ENCODE peak calls at places on chromosomes 3 and 15, in seven cellular contexts. One of them, this sample, is unnamed. For H3K36me3, the result is how much of the 10 kb centered on the place peaks cover.

GRCh38 chr3:123331651-123332050 is 117.2 kb downstream of the ADCY5 start:
- DNase-seq in fibroblast of lung: no peak
- DNase-seq in ovary: peak
- DNase-seq in CD8-positive, alpha-beta T cell: no peak
- DNase-seq in A673: no peak
- DNase-seq in colonic mucosa: no peak
- DNase-seq in body of pancreas: no peak
- DNase-seq in this sample: no peak

GRCh38 chr15:58771621-58772235 is 626 bp downstream of the MINDY2 start:
- DNase-seq in fibroblast of lung: no peak
- DNase-seq in ovary: peak
- DNase-seq in CD8-positive, alpha-beta T cell: peak
- DNase-seq in A673: no peak
- DNase-seq in colonic mucosa: peak
- DNase-seq in body of pancreas: peak
- DNase-seq in this sample: no peak

GRCh38 chr3:128054363-128054762 is 2.1 kb downstream of the SEC61A1 start:
- DNase-seq in fibroblast of lung: peak
- DNase-seq in ovary: no peak
- DNase-seq in CD8-positive, alpha-beta T cell: no peak
- DNase-seq in A673: no peak
- DNase-seq in colonic mucosa: no peak
- DNase-seq in body of pancreas: peak
- DNase-seq in this sample: no peak

GRCh38 chr3:27696906-27697305 is 25.2 kb downstream of the EOMES start:
- DNase-seq in fibroblast of lung: no peak
- DNase-seq in ovary: no peak
- DNase-seq in CD8-positive, alpha-beta T cell: no peak
- DNase-seq in A673: no peak
- DNase-seq in colonic mucosa: no peak
- DNase-seq in body of pancreas: no peak
- DNase-seq in this sample: no peak

GRCh38 chr3:54853573-54854404 is 74.1 kb downstream of the LRTM1 start:
- DNase-seq in fibroblast of lung: peak
- DNase-seq in ovary: peak
- DNase-seq in CD8-positive, alpha-beta T cell: peak
- DNase-seq in A673: peak
- DNase-seq in colonic mucosa: peak
- DNase-seq in body of pancreas: peak
- DNase-seq in this sample: peak

GRCh38 chr3:194711913-194712312 is 26.2 kb downstream of the FAM43A start:
- DNase-seq in fibroblast of lung: peak
- DNase-seq in ovary: no peak
- DNase-seq in CD8-positive, alpha-beta T cell: no peak
- DNase-seq in A673: peak
- DNase-seq in colonic mucosa: no peak
- DNase-seq in body of pancreas: peak
- DNase-seq in this sample: no peak

GRCh38 chr3:133366921-133367320 is 32.9 kb upstream of the BFSP2 start:
- DNase-seq in fibroblast of lung: no peak
- DNase-seq in ovary: no peak
- DNase-seq in CD8-positive, alpha-beta T cell: no peak
- DNase-seq in A673: no peak
- DNase-seq in colonic mucosa: no peak
- DNase-seq in body of pancreas: no peak
- DNase-seq in this sample: no peak

GRCh38 chr3:123244128-123244527 is 42.4 kb downstream of the SEC22A start:
- DNase-seq in fibroblast of lung: no peak
- DNase-seq in ovary: peak
- DNase-seq in CD8-positive, alpha-beta T cell: peak
- DNase-seq in A673: peak
- DNase-seq in colonic mucosa: no peak
- DNase-seq in body of pancreas: peak
- DNase-seq in this sample: no peak

GRCh38 chr15:67329984-67330733 is 75.6 kb downstream of the IQCH start:
- DNase-seq in fibroblast of lung: no peak
- DNase-seq in ovary: no peak
- DNase-seq in CD8-positive, alpha-beta T cell: no peak
- DNase-seq in A673: peak
- DNase-seq in colonic mucosa: no peak
- DNase-seq in body of pancreas: peak
- DNase-seq in this sample: no peak

GRCh38 chr3:58093573-58094195 is 85.5 kb downstream of the FLNB start:
- DNase-seq in fibroblast of lung: peak
- DNase-seq in ovary: no peak
- DNase-seq in CD8-positive, alpha-beta T cell: no peak
- DNase-seq in A673: no peak
- DNase-seq in colonic mucosa: no peak
- DNase-seq in body of pancreas: no peak
- DNase-seq in this sample: no peak

GRCh38 chr15:77028451-77029165 is 33.7 kb downstream of the PSTPIP1 start:
- DNase-seq in fibroblast of lung: no peak
- DNase-seq in ovary: peak
- DNase-seq in CD8-positive, alpha-beta T cell: no peak
- DNase-seq in A673: no peak
- DNase-seq in colonic mucosa: peak
- DNase-seq in body of pancreas: peak
- DNase-seq in this sample: no peak

GRCh38 chr15:33031324-33031736 is 163.2 kb downstream of the FMN1 start:
- DNase-seq in fibroblast of lung: peak
- DNase-seq in ovary: no peak
- DNase-seq in CD8-positive, alpha-beta T cell: no peak
- DNase-seq in A673: no peak
- DNase-seq in colonic mucosa: no peak
- DNase-seq in body of pancreas: peak
- DNase-seq in this sample: no peak

GRCh38 chr3:195140816-195141793 is 129.9 kb downstream of the XXYLT1 start:
- DNase-seq in fibroblast of lung: peak
- DNase-seq in ovary: no peak
- DNase-seq in CD8-positive, alpha-beta T cell: no peak
- DNase-seq in A673: no peak
- DNase-seq in colonic mucosa: no peak
- DNase-seq in body of pancreas: no peak
- DNase-seq in this sample: no peak

GRCh38 chr15:101718896-101719295 is 5.4 kb downstream of the TARS3 start:
- DNase-seq in fibroblast of lung: no peak
- DNase-seq in ovary: no peak
- DNase-seq in CD8-positive, alpha-beta T cell: no peak
- DNase-seq in A673: no peak
- DNase-seq in colonic mucosa: no peak
- DNase-seq in body of pancreas: no peak
- DNase-seq in this sample: no peak

GRCh38 chr3:149801639-149802038 is 9.3 kb upstream of the ANKUB1 start:
- DNase-seq in fibroblast of lung: no peak
- DNase-seq in ovary: no peak
- DNase-seq in CD8-positive, alpha-beta T cell: no peak
- DNase-seq in A673: no peak
- DNase-seq in colonic mucosa: no peak
- DNase-seq in body of pancreas: no peak
- DNase-seq in this sample: no peak

GRCh38 chr15:70341566-70341965 is 243.8 kb upstream of the TLE3 start:
- DNase-seq in fibroblast of lung: no peak
- DNase-seq in ovary: no peak
- DNase-seq in CD8-positive, alpha-beta T cell: no peak
- DNase-seq in A673: no peak
- DNase-seq in colonic mucosa: no peak
- DNase-seq in body of pancreas: no peak
- DNase-seq in this sample: no peak

GRCh38 chr3:191136347-191136746 is 62.7 kb upstream of the OSTN start:
- DNase-seq in fibroblast of lung: peak
- DNase-seq in ovary: no peak
- DNase-seq in CD8-positive, alpha-beta T cell: no peak
- DNase-seq in A673: peak
- DNase-seq in colonic mucosa: no peak
- DNase-seq in body of pancreas: no peak
- DNase-seq in this sample: no peak

GRCh38 chr3:58784888-58785287 is 118.3 kb upstream of the FAM3D start:
- DNase-seq in fibroblast of lung: no peak
- DNase-seq in ovary: no peak
- DNase-seq in CD8-positive, alpha-beta T cell: no peak
- DNase-seq in A673: no peak
- DNase-seq in colonic mucosa: no peak
- DNase-seq in body of pancreas: no peak
- DNase-seq in this sample: no peak

GRCh38 chr15:56817266-56817665 is 84.0 kb upstream of the ZNF280D start:
- DNase-seq in fibroblast of lung: peak
- DNase-seq in ovary: no peak
- DNase-seq in CD8-positive, alpha-beta T cell: no peak
- DNase-seq in A673: peak
- DNase-seq in colonic mucosa: no peak
- DNase-seq in body of pancreas: no peak
- DNase-seq in this sample: no peak

GRCh38 chr3:55405436-55405835 is 81.7 kb downstream of the WNT5A start:
- DNase-seq in fibroblast of lung: peak
- DNase-seq in ovary: no peak
- DNase-seq in CD8-positive, alpha-beta T cell: no peak
- DNase-seq in A673: peak
- DNase-seq in colonic mucosa: no peak
- DNase-seq in body of pancreas: no peak
- DNase-seq in this sample: no peak

GRCh38 chr3:107241217-107241616 is 136.0 kb upstream of the CCDC54 start:
- DNase-seq in fibroblast of lung: peak
- DNase-seq in ovary: peak
- DNase-seq in CD8-positive, alpha-beta T cell: no peak
- DNase-seq in A673: peak
- DNase-seq in colonic mucosa: peak
- DNase-seq in body of pancreas: peak
- DNase-seq in this sample: peak

GRCh38 chr3:25653322-25653721 is 11.4 kb downstream of the TOP2B start:
- DNase-seq in fibroblast of lung: no peak
- DNase-seq in ovary: no peak
- DNase-seq in CD8-positive, alpha-beta T cell: no peak
- DNase-seq in A673: no peak
- DNase-seq in colonic mucosa: no peak
- DNase-seq in body of pancreas: no peak
- DNase-seq in this sample: no peak

GRCh38 chr3:25655659-25656058 is 9.0 kb downstream of the TOP2B start:
- DNase-seq in fibroblast of lung: no peak
- DNase-seq in ovary: no peak
- DNase-seq in CD8-positive, alpha-beta T cell: no peak
- DNase-seq in A673: no peak
- DNase-seq in colonic mucosa: no peak
- DNase-seq in body of pancreas: no peak
- DNase-seq in this sample: no peak

GRCh38 chr3:25654576-25654975 is 10.1 kb downstream of the TOP2B start:
- DNase-seq in fibroblast of lung: no peak
- DNase-seq in ovary: no peak
- DNase-seq in CD8-positive, alpha-beta T cell: no peak
- DNase-seq in A673: no peak
- DNase-seq in colonic mucosa: no peak
- DNase-seq in body of pancreas: no peak
- DNase-seq in this sample: no peak

GRCh38 chr3:25652921-25653320 is 11.8 kb downstream of the TOP2B start:
- DNase-seq in fibroblast of lung: peak
- DNase-seq in ovary: no peak
- DNase-seq in CD8-positive, alpha-beta T cell: no peak
- DNase-seq in A673: no peak
- DNase-seq in colonic mucosa: no peak
- DNase-seq in body of pancreas: no peak
- DNase-seq in this sample: no peak

DNA sequence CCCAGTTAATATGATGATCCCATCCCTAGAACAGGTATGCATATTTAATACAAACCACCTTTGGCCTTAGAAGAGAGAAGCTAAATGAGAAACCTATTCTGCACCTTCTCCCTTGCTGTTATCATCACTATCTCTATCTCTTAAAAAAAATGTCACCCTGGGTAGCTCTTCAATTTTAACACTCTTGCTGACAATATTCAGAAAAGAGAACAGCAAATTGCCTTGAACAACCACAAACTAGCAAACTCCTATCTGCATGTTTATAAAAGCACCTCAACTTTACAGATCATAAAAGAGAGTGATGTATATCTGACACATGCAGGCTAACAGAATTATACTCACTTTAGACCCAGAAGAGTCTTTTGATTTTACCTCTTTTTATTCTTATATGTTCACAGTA is 7.4 kb downstream of the TOP2B start:
- DNase-seq in fibroblast of lung: no peak
- DNase-seq in ovary: no peak
- DNase-seq in CD8-positive, alpha-beta T cell: no peak
- DNase-seq in A673: no peak
- DNase-seq in colonic mucosa: no peak
- DNase-seq in body of pancreas: no peak
- DNase-seq in this sample: no peak
- H3K36me3 ChIP-seq in fibroblast of lung: under half
- H3K36me3 ChIP-seq in ovary: under half
- H3K36me3 ChIP-seq in CD8-positive, alpha-beta T cell: under half
- H3K36me3 ChIP-seq in A673: under half
- H3K36me3 ChIP-seq in colonic mucosa: under half
- H3K36me3 ChIP-seq in body of pancreas: under half
- H3K36me3 ChIP-seq in this sample: under half

DNA sequence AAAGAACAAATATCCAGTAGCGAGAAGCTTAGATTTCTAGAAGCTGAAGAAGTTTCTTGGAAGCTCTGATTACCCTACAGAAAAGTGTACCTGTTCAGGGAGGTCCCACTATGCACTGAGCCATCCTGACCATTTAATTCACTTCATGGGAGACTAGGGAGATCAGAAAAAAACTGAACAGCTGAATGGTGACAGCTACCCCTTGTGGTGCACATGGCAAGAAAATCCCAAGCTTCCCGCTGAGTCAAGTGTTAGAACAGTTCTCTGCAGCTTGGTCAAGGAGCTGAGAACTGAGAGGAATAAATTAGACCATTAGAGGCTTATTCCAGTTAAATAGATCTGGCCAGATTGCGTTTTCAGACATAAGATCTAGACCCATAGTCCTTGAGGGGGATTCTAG is 197.2 kb upstream of the VEPH1 start:
- DNase-seq in fibroblast of lung: no peak
- DNase-seq in ovary: no peak
- DNase-seq in CD8-positive, alpha-beta T cell: no peak
- DNase-seq in A673: peak
- DNase-seq in colonic mucosa: no peak
- DNase-seq in body of pancreas: no peak
- DNase-seq in this sample: no peak
- TF ChIP-seq CTCF in fibroblast of lung: no peak
- TF ChIP-seq CTCF in ovary: no peak
- TF ChIP-seq CTCF in CD8-positive, alpha-beta T cell: no peak
- TF ChIP-seq CTCF in A673: peak
- TF ChIP-seq CTCF in colonic mucosa: no peak
- TF ChIP-seq CTCF in body of pancreas: no peak
- TF ChIP-seq CTCF in this sample: no peak

GRCh38 chr3:156964562-156964961 is 138.4 kb downstream of the LEKR1 start:
- DNase-seq in fibroblast of lung: no peak
- DNase-seq in ovary: no peak
- DNase-seq in CD8-positive, alpha-beta T cell: no peak
- DNase-seq in A673: no peak
- DNase-seq in colonic mucosa: no peak
- DNase-seq in body of pancreas: no peak
- DNase-seq in this sample: no peak

GRCh38 chr3:156957715-156958114 is 131.6 kb downstream of the LEKR1 start:
- DNase-seq in fibroblast of lung: no peak
- DNase-seq in ovary: no peak
- DNase-seq in CD8-positive, alpha-beta T cell: no peak
- DNase-seq in A673: no peak
- DNase-seq in colonic mucosa: no peak
- DNase-seq in body of pancreas: no peak
- DNase-seq in this sample: peak

GRCh38 chr3:156963096-156963495 is 136.9 kb downstream of the LEKR1 start:
- DNase-seq in fibroblast of lung: no peak
- DNase-seq in ovary: no peak
- DNase-seq in CD8-positive, alpha-beta T cell: no peak
- DNase-seq in A673: no peak
- DNase-seq in colonic mucosa: no peak
- DNase-seq in body of pancreas: no peak
- DNase-seq in this sample: no peak
- H3K4me3 ChIP-seq in fibroblast of lung: no peak
- H3K4me3 ChIP-seq in ovary: no peak
- H3K4me3 ChIP-seq in CD8-positive, alpha-beta T cell: no peak
- H3K4me3 ChIP-seq in A673: no peak
- H3K4me3 ChIP-seq in colonic mucosa: no peak
- H3K4me3 ChIP-seq in body of pancreas: no peak
- H3K4me3 ChIP-seq in this sample: no peak

GRCh38 chr3:38477839-38478450 is 18.2 kb upstream of the EXOG start:
- DNase-seq in fibroblast of lung: no peak
- DNase-seq in ovary: no peak
- DNase-seq in CD8-positive, alpha-beta T cell: no peak
- DNase-seq in A673: no peak
- DNase-seq in colonic mucosa: no peak
- DNase-seq in body of pancreas: no peak
- DNase-seq in this sample: no peak
- H3K36me3 ChIP-seq in fibroblast of lung: under half
- H3K36me3 ChIP-seq in ovary: under half
- H3K36me3 ChIP-seq in CD8-positive, alpha-beta T cell: under half
- H3K36me3 ChIP-seq in A673: under half
- H3K36me3 ChIP-seq in colonic mucosa: under half
- H3K36me3 ChIP-seq in body of pancreas: under half
- H3K36me3 ChIP-seq in this sample: under half

This sample was measured in GM06990.